ENCODE peak calls at places on chromosomes 1 and 21, in ten cellular contexts. One of them, this sample, is unnamed.

GRCh38 chr1:156616463-156616862 is 2.8 kb upstream of the HAPLN2 start:
- DNase-seq in A549: no peak
- DNase-seq in keratinocyte: no peak
- DNase-seq in MM.1S: no peak
- DNase-seq in heart right ventricle: no peak
- DNase-seq in lower lobe of right lung: no peak
- DNase-seq in tibial artery: no peak
- DNase-seq in body of pancreas: peak; percentile 30
- DNase-seq in brain microvascular endothelial cell: peak; percentile 60
- DNase-seq in cardiac muscle cell: peak; percentile 75
- DNase-seq in this sample: no peak

GRCh38 chr1:16617778-16618580 is 4.6 kb upstream of the NBPF1 start:
- DNase-seq in A549: no peak
- DNase-seq in keratinocyte: no peak
- DNase-seq in MM.1S: no peak
- DNase-seq in heart right ventricle: no peak
- DNase-seq in lower lobe of right lung: no peak
- DNase-seq in tibial artery: no peak
- DNase-seq in body of pancreas: no peak
- DNase-seq in brain microvascular endothelial cell: no peak
- DNase-seq in cardiac muscle cell: no peak
- DNase-seq in this sample: no peak

GRCh38 chr1:245512181-245512888 is 357.6 kb downstream of the KIF26B start:
- DNase-seq in A549: no peak
- DNase-seq in keratinocyte: no peak
- DNase-seq in MM.1S: peak; percentile 64
- DNase-seq in heart right ventricle: no peak
- DNase-seq in lower lobe of right lung: no peak
- DNase-seq in tibial artery: no peak
- DNase-seq in body of pancreas: no peak
- DNase-seq in brain microvascular endothelial cell: no peak
- DNase-seq in cardiac muscle cell: no peak
- DNase-seq in this sample: no peak

GRCh38 chr1:42756956-42757891 is 9.6 kb downstream of the P3H1 start:
- DNase-seq in A549: peak; percentile 56
- DNase-seq in keratinocyte: no peak
- DNase-seq in MM.1S: peak; percentile 67
- DNase-seq in heart right ventricle: no peak
- DNase-seq in lower lobe of right lung: no peak
- DNase-seq in tibial artery: no peak
- DNase-seq in body of pancreas: peak; percentile 43
- DNase-seq in brain microvascular endothelial cell: peak; percentile 54
- DNase-seq in cardiac muscle cell: peak; percentile 70
- DNase-seq in this sample: no peak

GRCh38 chr1:172977296-172978027 is 73.3 kb downstream of the TNFSF18 start:
- DNase-seq in A549: no peak
- DNase-seq in keratinocyte: no peak
- DNase-seq in MM.1S: no peak
- DNase-seq in heart right ventricle: no peak
- DNase-seq in lower lobe of right lung: no peak
- DNase-seq in tibial artery: no peak
- DNase-seq in body of pancreas: peak; percentile 7
- DNase-seq in brain microvascular endothelial cell: no peak
- DNase-seq in cardiac muscle cell: no peak
- DNase-seq in this sample: no peak

GRCh38 chr21:42370894-42371654 is 4.7 kb upstream of the TFF1 start:
- DNase-seq in A549: no peak
- DNase-seq in keratinocyte: no peak
- DNase-seq in MM.1S: no peak
- DNase-seq in heart right ventricle: no peak
- DNase-seq in lower lobe of right lung: no peak
- DNase-seq in tibial artery: no peak
- DNase-seq in body of pancreas: no peak
- DNase-seq in brain microvascular endothelial cell: no peak
- DNase-seq in cardiac muscle cell: no peak
- DNase-seq in this sample: no peak

GRCh38 chr1:208029381-208030319 is 118.7 kb upstream of the CD34 start:
- DNase-seq in A549: no peak
- DNase-seq in keratinocyte: no peak
- DNase-seq in MM.1S: no peak
- DNase-seq in heart right ventricle: no peak
- DNase-seq in lower lobe of right lung: no peak
- DNase-seq in tibial artery: peak; percentile 54
- DNase-seq in body of pancreas: no peak
- DNase-seq in brain microvascular endothelial cell: peak; percentile 53
- DNase-seq in cardiac muscle cell: peak; percentile 83
- DNase-seq in this sample: no peak

GRCh38 chr1:84603941-84604830 is 29.9 kb upstream of the CTBS start:
- DNase-seq in A549: no peak
- DNase-seq in keratinocyte: peak; percentile 72
- DNase-seq in MM.1S: peak; percentile 52
- DNase-seq in heart right ventricle: peak; percentile 23
- DNase-seq in lower lobe of right lung: no peak
- DNase-seq in tibial artery: peak; percentile 57
- DNase-seq in body of pancreas: no peak
- DNase-seq in brain microvascular endothelial cell: peak; percentile 84
- DNase-seq in cardiac muscle cell: peak; percentile 90
- DNase-seq in this sample: peak; percentile 19

DNA sequence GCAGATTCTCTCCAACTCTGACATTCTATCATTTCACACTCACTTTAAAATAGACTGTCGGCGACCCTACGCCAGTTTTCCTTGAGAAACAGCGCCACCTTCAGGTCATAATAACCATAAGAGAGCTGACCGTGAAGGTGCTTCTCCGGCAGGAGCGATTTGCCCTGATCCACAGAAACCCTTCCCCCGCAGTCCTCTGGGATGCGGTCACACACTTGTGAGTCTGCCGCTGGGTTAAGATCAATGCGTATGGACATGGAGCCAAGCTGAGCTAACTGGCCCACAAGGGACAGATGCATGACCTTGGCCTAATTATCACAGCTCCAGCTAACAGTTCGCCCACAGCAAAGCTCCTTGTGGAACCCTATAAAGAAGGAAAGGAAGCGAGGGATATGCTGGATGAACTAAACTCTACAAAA is 32.8 kb upstream of the IFNAR2 start:
- DNase-seq in A549: peak; percentile 36
- DNase-seq in keratinocyte: peak; percentile 33
- DNase-seq in MM.1S: peak; percentile 81
- DNase-seq in heart right ventricle: peak; percentile 47
- DNase-seq in lower lobe of right lung: peak; percentile 70
- DNase-seq in tibial artery: peak; percentile 44
- DNase-seq in body of pancreas: peak; percentile 74
- DNase-seq in brain microvascular endothelial cell: peak; percentile 47
- DNase-seq in cardiac muscle cell: peak; percentile 75
- DNase-seq in this sample: no peak
- H3K4me3 ChIP-seq in A549: no peak overlapping the region
- H3K4me3 ChIP-seq in keratinocyte: no peak overlapping the region
- H3K4me3 ChIP-seq in MM.1S: no peak overlapping the region
- H3K4me3 ChIP-seq in heart right ventricle: peak overlapping the region; percentile 8
- H3K4me3 ChIP-seq in lower lobe of right lung: no peak overlapping the region
- H3K4me3 ChIP-seq in tibial artery: no peak overlapping the region
- H3K4me3 ChIP-seq in body of pancreas: no peak overlapping the region
- H3K4me3 ChIP-seq in brain microvascular endothelial cell: no peak overlapping the region
- H3K4me3 ChIP-seq in cardiac muscle cell: no peak overlapping the region
- H3K4me3 ChIP-seq in this sample: peak overlapping the region; percentile 8

GRCh38 chr1:111743679-111744101 is 4.5 kb upstream of the INKA2 start:
- DNase-seq in A549: no peak
- DNase-seq in keratinocyte: no peak
- DNase-seq in MM.1S: no peak
- DNase-seq in heart right ventricle: no peak
- DNase-seq in lower lobe of right lung: peak; percentile 27
- DNase-seq in tibial artery: no peak
- DNase-seq in body of pancreas: no peak
- DNase-seq in brain microvascular endothelial cell: peak; percentile 75
- DNase-seq in cardiac muscle cell: peak; percentile 68
- DNase-seq in this sample: no peak

GRCh38 chr1:111739984-111740765 is 980 bp upstream of the INKA2 start:
- DNase-seq in A549: peak; percentile 35
- DNase-seq in keratinocyte: no peak
- DNase-seq in MM.1S: peak; percentile 9
- DNase-seq in heart right ventricle: peak; percentile 83
- DNase-seq in lower lobe of right lung: peak; percentile 71
- DNase-seq in tibial artery: peak; percentile 72
- DNase-seq in body of pancreas: peak; percentile 43
- DNase-seq in brain microvascular endothelial cell: peak; percentile 40
- DNase-seq in cardiac muscle cell: peak; percentile 78
- DNase-seq in this sample: no peak

GRCh38 chr1:111746614-111746999 is 7.4 kb upstream of the INKA2 start:
- DNase-seq in A549: no peak
- DNase-seq in keratinocyte: no peak
- DNase-seq in MM.1S: no peak
- DNase-seq in heart right ventricle: no peak
- DNase-seq in lower lobe of right lung: no peak
- DNase-seq in tibial artery: no peak
- DNase-seq in body of pancreas: no peak
- DNase-seq in brain microvascular endothelial cell: no peak
- DNase-seq in cardiac muscle cell: no peak
- DNase-seq in this sample: no peak

GRCh38 chr1:111745670-111746613 is 6.7 kb upstream of the INKA2 start:
- DNase-seq in A549: no peak
- DNase-seq in keratinocyte: no peak
- DNase-seq in MM.1S: no peak
- DNase-seq in heart right ventricle: no peak
- DNase-seq in lower lobe of right lung: no peak
- DNase-seq in tibial artery: no peak
- DNase-seq in body of pancreas: no peak
- DNase-seq in brain microvascular endothelial cell: no peak
- DNase-seq in cardiac muscle cell: no peak
- DNase-seq in this sample: no peak

DNA sequence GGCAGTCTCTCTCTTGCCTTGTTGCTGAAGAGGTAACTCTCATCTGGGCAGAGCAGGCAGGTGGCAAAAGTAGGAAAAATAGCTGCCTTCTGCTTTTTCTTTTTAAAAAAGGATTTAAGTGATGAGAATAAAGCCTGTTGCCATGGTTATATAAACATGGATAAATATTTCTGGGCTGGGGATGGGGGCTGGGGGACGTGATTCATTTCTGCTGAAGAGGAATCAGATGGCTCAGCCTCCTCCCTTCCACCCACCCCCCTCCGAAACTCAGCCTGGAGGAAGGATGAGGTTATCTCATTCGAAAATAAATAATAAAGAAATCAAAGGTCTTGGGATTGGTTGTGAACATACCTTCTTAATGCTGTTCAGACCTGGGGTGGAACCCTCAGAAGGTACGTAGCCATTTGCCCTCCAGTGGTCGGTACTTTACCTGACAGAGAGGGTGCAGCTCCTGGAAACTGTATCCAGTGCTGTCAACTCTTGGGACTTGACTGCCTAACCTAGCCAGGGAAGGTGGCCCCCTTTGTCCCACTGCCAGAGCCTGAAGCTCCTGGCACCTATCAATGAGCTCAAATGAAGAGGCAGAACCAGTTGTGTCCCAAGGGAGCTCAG is 3.8 kb upstream of the INKA2 start:
- DNase-seq in A549: no peak
- DNase-seq in keratinocyte: no peak
- DNase-seq in MM.1S: no peak
- DNase-seq in heart right ventricle: no peak
- DNase-seq in lower lobe of right lung: peak; percentile 24
- DNase-seq in tibial artery: no peak
- DNase-seq in body of pancreas: no peak
- DNase-seq in brain microvascular endothelial cell: peak; percentile 81
- DNase-seq in cardiac muscle cell: no peak
- DNase-seq in this sample: no peak
- TF ChIP-seq CTCF in A549: no peak
- TF ChIP-seq CTCF in keratinocyte: no peak
- TF ChIP-seq CTCF in MM.1S: no peak
- TF ChIP-seq CTCF in heart right ventricle: no peak
- TF ChIP-seq CTCF in lower lobe of right lung: no peak
- TF ChIP-seq CTCF in tibial artery: no peak
- TF ChIP-seq CTCF in body of pancreas: no peak
- TF ChIP-seq CTCF in brain microvascular endothelial cell: no peak
- TF ChIP-seq CTCF in cardiac muscle cell: no peak
- TF ChIP-seq CTCF in this sample: no peak

GRCh38 chr1:38476784-38477175 is 382.8 kb downstream of the RRAGC start:
- DNase-seq in A549: no peak
- DNase-seq in keratinocyte: no peak
- DNase-seq in MM.1S: no peak
- DNase-seq in heart right ventricle: no peak
- DNase-seq in lower lobe of right lung: no peak
- DNase-seq in tibial artery: no peak
- DNase-seq in body of pancreas: no peak
- DNase-seq in brain microvascular endothelial cell: no peak
- DNase-seq in cardiac muscle cell: no peak
- DNase-seq in this sample: no peak

GRCh38 chr1:38474738-38475623 is 384.6 kb downstream of the RRAGC start:
- DNase-seq in A549: no peak
- DNase-seq in keratinocyte: no peak
- DNase-seq in MM.1S: peak; percentile 93
- DNase-seq in heart right ventricle: no peak
- DNase-seq in lower lobe of right lung: no peak
- DNase-seq in tibial artery: no peak
- DNase-seq in body of pancreas: peak; percentile 12
- DNase-seq in brain microvascular endothelial cell: no peak
- DNase-seq in cardiac muscle cell: no peak
- DNase-seq in this sample: no peak

GRCh38 chr1:38476111-38476783 is 383.3 kb downstream of the RRAGC start:
- DNase-seq in A549: no peak
- DNase-seq in keratinocyte: no peak
- DNase-seq in MM.1S: peak; percentile 21
- DNase-seq in heart right ventricle: no peak
- DNase-seq in lower lobe of right lung: peak; percentile 58
- DNase-seq in tibial artery: no peak
- DNase-seq in body of pancreas: no peak
- DNase-seq in brain microvascular endothelial cell: no peak
- DNase-seq in cardiac muscle cell: no peak
- DNase-seq in this sample: no peak

GRCh38 chr1:38477811-38478210 is 381.8 kb downstream of the RRAGC start:
- DNase-seq in A549: no peak
- DNase-seq in keratinocyte: no peak
- DNase-seq in MM.1S: no peak
- DNase-seq in heart right ventricle: no peak
- DNase-seq in lower lobe of right lung: no peak
- DNase-seq in tibial artery: no peak
- DNase-seq in body of pancreas: no peak
- DNase-seq in brain microvascular endothelial cell: no peak
- DNase-seq in cardiac muscle cell: no peak
- DNase-seq in this sample: no peak

GRCh38 chr1:38475624-38476005 is 384.0 kb downstream of the RRAGC start:
- DNase-seq in A549: no peak
- DNase-seq in keratinocyte: no peak
- DNase-seq in MM.1S: no peak
- DNase-seq in heart right ventricle: no peak
- DNase-seq in lower lobe of right lung: no peak
- DNase-seq in tibial artery: no peak
- DNase-seq in body of pancreas: no peak
- DNase-seq in brain microvascular endothelial cell: no peak
- DNase-seq in cardiac muscle cell: no peak
- DNase-seq in this sample: no peak
- H3K27ac ChIP-seq in A549: no peak overlapping the region
- H3K27ac ChIP-seq in keratinocyte: no peak overlapping the region
- H3K27ac ChIP-seq in MM.1S: peak overlapping the region; percentile 98
- H3K27ac ChIP-seq in heart right ventricle: no peak overlapping the region
- H3K27ac ChIP-seq in lower lobe of right lung: peak overlapping the region; percentile 25
- H3K27ac ChIP-seq in tibial artery: no peak overlapping the region
- H3K27ac ChIP-seq in body of pancreas: no peak overlapping the region
- H3K27ac ChIP-seq in brain microvascular endothelial cell: no peak overlapping the region
- H3K27ac ChIP-seq in cardiac muscle cell: no peak overlapping the region
- H3K27ac ChIP-seq in this sample: no peak overlapping the region

DNA sequence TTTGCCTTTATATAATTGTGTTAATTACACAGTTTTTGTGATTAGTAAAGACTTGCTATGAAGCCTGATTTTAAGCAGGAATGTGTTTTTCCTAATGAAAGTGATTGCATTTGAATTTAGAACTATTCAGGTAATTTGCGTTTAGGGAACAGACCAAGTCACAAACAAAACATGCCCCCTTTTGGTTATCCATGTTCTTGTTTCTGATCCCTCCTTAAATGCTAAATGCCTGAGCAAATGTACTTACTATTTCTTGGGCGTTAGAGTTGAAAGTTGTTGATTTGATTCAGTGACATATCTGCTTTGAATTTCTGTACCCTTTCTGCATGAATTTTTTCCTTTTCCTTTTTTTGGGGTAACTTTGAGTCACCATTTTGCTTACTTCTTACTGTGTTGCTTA is 5.2 kb downstream of the POU2F1 start:
- DNase-seq in A549: no peak
- DNase-seq in keratinocyte: no peak
- DNase-seq in MM.1S: no peak
- DNase-seq in heart right ventricle: no peak
- DNase-seq in lower lobe of right lung: no peak
- DNase-seq in tibial artery: no peak
- DNase-seq in body of pancreas: no peak
- DNase-seq in brain microvascular endothelial cell: no peak
- DNase-seq in cardiac muscle cell: no peak
- DNase-seq in this sample: no peak
- H3K4me3 ChIP-seq in A549: no peak overlapping the region
- H3K4me3 ChIP-seq in keratinocyte: no peak overlapping the region
- H3K4me3 ChIP-seq in MM.1S: no peak overlapping the region
- H3K4me3 ChIP-seq in heart right ventricle: no peak overlapping the region
- H3K4me3 ChIP-seq in lower lobe of right lung: no peak overlapping the region
- H3K4me3 ChIP-seq in tibial artery: no peak overlapping the region
- H3K4me3 ChIP-seq in body of pancreas: no peak overlapping the region
- H3K4me3 ChIP-seq in brain microvascular endothelial cell: no peak overlapping the region
- H3K4me3 ChIP-seq in cardiac muscle cell: no peak overlapping the region
- H3K4me3 ChIP-seq in this sample: no peak overlapping the region

This sample was measured in thoracic aorta.